ENCODE peak calls at places on chromosome 13, in five cellular contexts. I, A, O, D and M are unnamed samples.

GRCh38 chr13:99995503-99996176 is 14.1 kb downstream of the ZIC2 start:
- DNase-seq in I (no peak), A (peak), O (no peak), D (no peak), M (no peak)

GRCh38 chr13:51034906-51035305 is 76.2 kb downstream of the C13orf42 start:
- DNase-seq in I (no peak), A (no peak), O (no peak), D (no peak), M (no peak)

GRCh38 chr13:52159159-52159982 is at the start of gene NEK3:
- DNase-seq in I (peak), A (peak), O (peak), D (peak), M (peak)

GRCh38 chr13:79724348-79725103 is 243.6 kb downstream of the NDFIP2 start:
- DNase-seq in I (no peak), A (no peak), O (no peak), D (no peak), M (no peak)

GRCh38 chr13:28558126-28558525 is 63.2 kb upstream of the FLT1 start:
- DNase-seq in I (peak), A (peak), O (no peak), D (no peak), M (no peak)

GRCh38 chr13:86510792-86511191 is 711.6 kb upstream of the SLITRK6 start:
- DNase-seq in I (no peak), A (no peak), O (no peak), D (no peak), M (no peak)

GRCh38 chr13:66210677-66211076 is 1019.5 kb downstream of the PCDH9 start:
- DNase-seq in I (peak), A (peak), O (no peak), D (no peak), M (no peak)

GRCh38 chr13:20441879-20442278 is 83.8 kb downstream of the CRYL1 start:
- DNase-seq in I (peak), A (peak), O (no peak), D (no peak), M (no peak)

GRCh38 chr13:107124129-107124718 is 556.3 kb upstream of the ARGLU1 start:
- DNase-seq in I (no peak), A (no peak), O (no peak), D (no peak), M (no peak)

GRCh38 chr13:90696656-90697055 is 650.8 kb upstream of the MIR17HG start:
- DNase-seq in I (no peak), A (no peak), O (no peak), D (no peak), M (no peak)

GRCh38 chr13:25046985-25047660 is 48.8 kb upstream of the PABPC3 start:
- DNase-seq in I (peak), A (peak), O (no peak), D (no peak), M (no peak)

GRCh38 chr13:80047406-80047805 is 293.5 kb downstream of the SPRY2 start:
- DNase-seq in I (peak), A (no peak), O (no peak), D (no peak), M (no peak)

GRCh38 chr13:27405521-27406134 is 18.8 kb upstream of the GTF3A start:
- DNase-seq in I (no peak), A (no peak), O (no peak), D (no peak), M (no peak)

GRCh38 chr13:85236431-85236830 is 562.8 kb downstream of the SLITRK6 start:
- DNase-seq in I (no peak), A (no peak), O (no peak), D (no peak), M (no peak)

GRCh38 chr13:51519839-51520238 is 64.4 kb upstream of the WDFY2 start:
- DNase-seq in I (no peak), A (no peak), O (no peak), D (no peak), M (no peak)

GRCh38 chr13:109610517-109610916 is 175.9 kb downstream of the IRS2 start:
- DNase-seq in I (no peak), A (no peak), O (peak), D (no peak), M (no peak)

GRCh38 chr13:39684531-39685137 is 29.2 kb downstream of the COG6 start:
- DNase-seq in I (no peak), A (peak), O (no peak), D (peak), M (no peak)

GRCh38 chr13:101300531-101300930 is 115.8 kb downstream of the NALCN start:
- DNase-seq in I (no peak), A (no peak), O (no peak), D (no peak), M (no peak)

GRCh38 chr13:94178625-94179244 is 300.7 kb downstream of the DCT start:
- DNase-seq in I (no peak), A (no peak), O (no peak), D (no peak), M (no peak)

GRCh38 chr13:90591260-90591926 is 756.1 kb upstream of the MIR17HG start:
- DNase-seq in I (no peak), A (no peak), O (no peak), D (no peak), M (no peak)

GRCh38 chr13:85260896-85261295 is 538.3 kb downstream of the SLITRK6 start:
- DNase-seq in I (no peak), A (no peak), O (no peak), D (no peak), M (no peak)

GRCh38 chr13:68667863-68668262 is 1437.7 kb upstream of the PCDH9 start:
- DNase-seq in I (no peak), A (no peak), O (no peak), D (no peak), M (no peak)

GRCh38 chr13:99656843-99657506 is 155.7 kb downstream of the TM9SF2 start:
- DNase-seq in I (no peak), A (no peak), O (no peak), D (no peak), M (no peak)

GRCh38 chr13:24076124-24076523 is 84.4 kb upstream of the SPATA13 start:
- DNase-seq in I (no peak), A (no peak), O (no peak), D (no peak), M (no peak)

DNA sequence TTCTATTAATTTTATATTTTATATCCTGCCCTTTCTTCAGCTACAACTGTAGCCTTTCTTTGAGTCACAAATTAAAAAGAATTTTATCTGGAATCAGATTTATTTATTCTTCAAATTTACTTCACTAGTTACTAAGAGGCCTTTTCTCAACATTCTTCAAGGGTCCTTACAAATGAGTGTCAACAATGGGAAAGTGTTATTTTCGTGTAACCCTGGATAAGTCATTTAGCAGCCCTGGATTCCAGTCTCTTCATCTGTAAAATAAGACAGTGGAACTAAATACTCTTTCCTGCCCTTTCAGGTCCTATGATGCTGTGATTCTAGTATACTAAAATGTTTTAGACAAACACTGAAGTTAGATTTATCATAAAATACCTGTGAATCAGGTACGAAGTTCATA is 397.0 kb downstream of the KLF12 start:
- DNase-seq in I (no peak), A (no peak), O (no peak), D (no peak), M (no peak)
- H3K4me3 ChIP-seq in I (no peak), A (no peak), O (no peak), D (no peak), M (no peak)

GRCh38 chr13:113518080-113518803 is 27.7 kb upstream of the DCUN1D2 start:
- DNase-seq in I (no peak), A (no peak), O (no peak), D (no peak), M (no peak)

GRCh38 chr13:113514844-113515243 is 24.3 kb upstream of the DCUN1D2 start:
- DNase-seq in I (no peak), A (no peak), O (no peak), D (no peak), M (no peak)

GRCh38 chr13:113519556-113519955 is 29.0 kb upstream of the DCUN1D2 start:
- DNase-seq in I (no peak), A (no peak), O (no peak), D (no peak), M (no peak)

DNA sequence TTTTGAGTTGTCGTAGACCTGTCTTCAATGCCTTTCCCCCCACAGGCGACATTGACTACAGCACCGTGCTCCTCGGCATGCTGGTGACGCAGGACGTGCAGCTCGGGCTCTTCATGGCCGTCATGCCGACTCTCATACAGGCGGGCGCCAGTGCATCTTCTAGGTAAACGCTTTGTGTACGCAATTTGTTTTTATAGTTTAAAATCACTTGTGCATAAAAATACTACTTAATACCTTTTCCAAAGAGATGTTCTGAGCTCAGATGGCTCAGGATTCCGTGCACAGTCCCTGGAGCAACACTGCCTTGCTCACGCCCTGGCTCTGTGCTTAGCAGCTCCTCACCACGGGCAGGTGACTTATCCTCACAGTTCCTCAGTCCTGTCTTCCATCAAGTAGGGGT is 30.1 kb upstream of the DCUN1D2 start:
- DNase-seq in I (no peak), A (no peak), O (no peak), D (no peak), M (no peak)
- H3K4me3 ChIP-seq in I (no peak), A (no peak), O (no peak), D (no peak), M (no peak)

GRCh38 chr13:49369876-49370275 is 74.0 kb downstream of the CAB39L start:
- DNase-seq in I (no peak), A (no peak), O (no peak), D (no peak), M (no peak)

GRCh38 chr13:49373699-49374098 is 70.2 kb downstream of the CAB39L start:
- DNase-seq in I (no peak), A (no peak), O (no peak), D (no peak), M (no peak)

GRCh38 chr13:49370390-49370789 is 73.5 kb downstream of the CAB39L start:
- DNase-seq in I (no peak), A (no peak), O (no peak), D (no peak), M (no peak)

GRCh38 chr13:49374585-49375290 is 69.1 kb downstream of the CAB39L start:
- DNase-seq in I (peak), A (peak), O (no peak), D (no peak), M (no peak)

DNA sequence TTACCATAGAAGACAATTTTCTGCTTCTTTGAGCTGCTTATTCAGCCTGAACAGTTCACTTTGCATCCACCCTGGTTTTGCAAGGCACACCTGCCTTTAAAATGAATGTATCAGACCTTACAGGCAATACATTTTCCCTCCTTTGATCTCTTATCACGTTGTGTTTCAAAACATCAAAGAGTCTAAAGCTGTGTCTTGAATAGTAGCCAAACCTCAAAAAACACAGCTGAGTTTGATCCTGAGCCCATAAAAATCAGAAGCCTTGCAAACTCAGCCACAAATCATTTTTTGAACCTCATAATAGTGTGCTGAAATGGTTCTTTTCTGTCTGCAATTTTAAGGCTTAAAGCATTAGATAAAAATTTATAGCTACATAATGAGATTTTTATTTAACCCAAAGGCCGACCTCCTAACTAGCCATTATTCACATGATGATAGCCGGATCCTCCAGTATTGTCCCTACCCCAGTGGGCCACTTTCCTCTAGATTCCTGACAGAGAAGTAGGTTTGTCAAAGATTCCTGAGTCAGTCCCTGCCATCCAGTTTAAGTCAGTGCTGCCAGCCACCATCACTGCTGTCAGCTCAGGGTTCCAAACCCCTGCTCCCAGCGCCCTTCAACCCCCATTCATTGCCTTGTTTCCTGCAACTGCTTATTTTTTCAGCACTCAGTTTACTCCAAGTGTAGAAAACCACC is 71.8 kb downstream of the CAB39L start:
- DNase-seq in I (no peak), A (no peak), O (no peak), D (no peak), M (no peak)
- H3K4me3 ChIP-seq in I (no peak), A (no peak), O (no peak), D (no peak), M (no peak)

GRCh38 chr13:44306401-44307192 is 67.0 kb upstream of the SERP2 start:
- DNase-seq in I (peak), A (peak), O (no peak), D (no peak), M (no peak)
- H3K4me3 ChIP-seq in I (no peak), A (peak), O (no peak), D (no peak), M (peak)

GRCh38 chr13:112692104-112692503 is 2.3 kb downstream of the ATP11A start:
- DNase-seq in I (no peak), A (no peak), O (no peak), D (no peak), M (no peak)

GRCh38 chr13:112690242-112690943 is 555 bp downstream of the ATP11A start:
- DNase-seq in I (no peak), A (peak), O (peak), D (no peak), M (no peak)

GRCh38 chr13:112689498-112690241 is at the start of gene ATP11A:
- DNase-seq in I (peak), A (peak), O (peak), D (peak), M (peak)

GRCh38 chr13:112693831-112694497 is 4.1 kb downstream of the ATP11A start:
- DNase-seq in I (peak), A (peak), O (no peak), D (no peak), M (no peak)

DNA sequence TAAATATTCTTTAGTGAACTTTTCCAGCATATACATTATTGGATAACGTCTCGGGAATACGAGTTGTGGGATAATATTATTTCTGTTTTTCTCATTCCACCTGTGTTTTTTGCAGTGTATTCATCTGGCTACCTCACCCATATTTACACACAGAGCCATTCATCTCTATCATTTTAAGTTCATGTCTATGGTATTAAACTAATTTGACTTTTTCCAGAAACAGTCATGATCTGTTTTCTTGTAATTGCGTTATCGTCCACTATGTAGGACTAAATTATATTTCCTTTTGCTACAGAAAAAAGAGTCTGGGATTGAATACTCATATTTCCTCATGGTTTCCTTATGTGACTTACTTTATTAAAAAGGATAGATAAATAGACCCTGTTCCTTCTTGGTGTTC is 2.7 kb downstream of the ATP11A start:
- DNase-seq in I (no peak), A (no peak), O (no peak), D (no peak), M (no peak)
- H3K4me3 ChIP-seq in I (no peak), A (no peak), O (no peak), D (peak), M (no peak)

DNA sequence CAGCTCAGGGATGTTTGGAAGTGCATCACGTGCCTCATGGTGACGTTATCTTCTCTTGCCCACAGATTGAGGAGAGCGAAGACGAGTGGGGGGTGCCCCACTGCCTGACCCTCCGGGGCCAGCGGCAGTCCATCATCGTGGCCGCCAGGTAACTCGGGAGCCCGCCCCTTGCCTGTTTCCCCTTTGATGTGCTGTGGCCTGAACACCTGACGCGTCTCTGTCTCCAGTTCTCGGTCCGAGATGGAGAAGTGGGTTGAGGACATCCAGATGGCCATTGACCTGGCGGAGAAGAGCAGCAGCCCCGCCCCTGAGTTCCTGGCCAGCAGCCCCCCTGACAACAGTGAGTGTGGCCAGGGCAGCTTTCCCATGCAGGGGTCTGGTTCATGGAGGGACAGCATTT is 137.0 kb downstream of the STK24 start:
- DNase-seq in I (no peak), A (peak), O (no peak), D (no peak), M (no peak)
- H3K4me3 ChIP-seq in I (no peak), A (no peak), O (no peak), D (no peak), M (no peak)

GRCh38 chr13:75366380-75367280 is 115.3 kb downstream of the TBC1D4 start:
- DNase-seq in I (no peak), A (no peak), O (no peak), D (no peak), M (no peak)

GRCh38 chr13:75368167-75368566 is 113.8 kb downstream of the TBC1D4 start:
- DNase-seq in I (peak), A (no peak), O (no peak), D (no peak), M (peak)

GRCh38 chr13:75364131-75364713 is 117.7 kb downstream of the TBC1D4 start:
- DNase-seq in I (no peak), A (no peak), O (no peak), D (no peak), M (no peak)

GRCh38 chr13:75363371-75363770 is 118.6 kb downstream of the TBC1D4 start:
- DNase-seq in I (no peak), A (no peak), O (no peak), D (no peak), M (no peak)

DNA sequence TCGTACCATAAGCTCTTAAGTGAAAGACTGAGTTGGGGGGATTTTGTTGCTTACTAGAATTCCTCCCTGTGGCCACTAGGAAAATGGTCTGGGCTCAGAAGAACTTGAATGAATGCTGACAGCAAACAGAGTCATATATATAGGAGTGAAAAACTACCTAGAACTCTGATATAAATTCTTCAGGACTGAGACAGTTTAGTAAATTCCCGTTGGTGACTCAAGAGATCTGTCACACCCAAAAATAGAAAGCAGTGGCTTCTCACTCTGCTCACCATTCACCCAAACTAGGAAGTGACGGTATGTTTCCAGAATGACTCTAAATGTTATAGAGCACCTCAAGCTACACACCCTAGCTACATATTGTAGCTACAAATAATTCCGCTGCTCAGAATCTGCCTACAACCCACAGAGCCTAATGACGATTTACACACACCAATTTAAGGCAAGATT is 116.2 kb downstream of the TBC1D4 start:
- DNase-seq in I (peak), A (peak), O (no peak), D (peak), M (no peak)
- H3K4me3 ChIP-seq in I (no peak), A (peak), O (no peak), D (peak), M (no peak)

GRCh38 chr13:46295531-46296464 is 84.1 kb downstream of the LRRC63 start:
- DNase-seq in I (peak), A (peak), O (no peak), D (peak), M (no peak)
- H3K4me3 ChIP-seq in I (no peak), A (no peak), O (no peak), D (no peak), M (no peak)